ENCODE peak calls at places on chromosomes 13 and 19, in seven cellular contexts. R, D, Q, Y, K, S and U are unnamed samples.

GRCh38 chr19:2315818-2316353 is 7.9 kb upstream of the LINGO3 start:
- DNase-seq in R (peak), D (peak), Q (no peak), Y (peak), K (peak), S (peak), U (no peak)

GRCh38 chr13:27487776-27488175 is 37.4 kb upstream of the MTIF3 start:
- DNase-seq in R (no peak), D (no peak), Q (no peak), Y (no peak), K (no peak), S (no peak), U (no peak)

GRCh38 chr13:85709721-85710120 is 89.5 kb downstream of the SLITRK6 start:
- DNase-seq in R (no peak), D (no peak), Q (no peak), Y (no peak), K (no peak), S (no peak), U (no peak)

GRCh38 chr13:22915442-22916082 is 265.2 kb upstream of the SGCG start:
- DNase-seq in R (no peak), D (no peak), Q (no peak), Y (peak), K (peak), S (peak), U (peak)

GRCh38 chr19:51698296-51698695 is 5.2 kb downstream of the SPACA6 start:
- DNase-seq in R (peak), D (no peak), Q (no peak), Y (no peak), K (no peak), S (no peak), U (no peak)

GRCh38 chr13:101795460-101795859 is 343.0 kb downstream of the ITGBL1 start:
- DNase-seq in R (no peak), D (no peak), Q (no peak), Y (no peak), K (no peak), S (no peak), U (peak)

GRCh38 chr13:94765814-94766213 is 53.5 kb upstream of the SOX21 start:
- DNase-seq in R (no peak), D (no peak), Q (no peak), Y (no peak), K (no peak), S (no peak), U (no peak)

GRCh38 chr13:70407486-70407885 is 299.2 kb upstream of the KLHL1 start:
- DNase-seq in R (no peak), D (no peak), Q (no peak), Y (no peak), K (no peak), S (no peak), U (peak)

GRCh38 chr13:37068962-37069361 is 9.5 kb upstream of the SUPT20H start:
- DNase-seq in R (no peak), D (no peak), Q (no peak), Y (no peak), K (no peak), S (no peak), U (no peak)

GRCh38 chr13:80654638-80655249 is 313.8 kb upstream of the SPRY2 start:
- DNase-seq in R (no peak), D (no peak), Q (no peak), Y (no peak), K (peak), S (no peak), U (peak)

GRCh38 chr13:43786766-43787517 is at the start of gene ENOX1:
- DNase-seq in R (no peak), D (no peak), Q (no peak), Y (peak), K (peak), S (peak), U (peak)

GRCh38 chr13:21671793-21672680 is 1.2 kb downstream of the FGF9 start:
- DNase-seq in R (no peak), D (no peak), Q (no peak), Y (no peak), K (no peak), S (peak), U (no peak)

GRCh38 chr13:101875091-101875490 is 422.6 kb downstream of the ITGBL1 start:
- DNase-seq in R (no peak), D (no peak), Q (no peak), Y (no peak), K (no peak), S (no peak), U (no peak)

GRCh38 chr13:48853381-48854102 is 122.2 kb upstream of the FNDC3A start:
- DNase-seq in R (no peak), D (no peak), Q (no peak), Y (no peak), K (no peak), S (no peak), U (no peak)

GRCh38 chr19:42658148-42658547 is 63.4 kb upstream of the CEACAM8 start:
- DNase-seq in R (no peak), D (no peak), Q (no peak), Y (no peak), K (no peak), S (no peak), U (no peak)

GRCh38 chr13:19601749-19602725 is 31.4 kb upstream of the MPHOSPH8 start:
- DNase-seq in R (no peak), D (no peak), Q (no peak), Y (no peak), K (peak), S (peak), U (peak)

GRCh38 chr13:109610517-109610916 is 175.9 kb downstream of the IRS2 start:
- DNase-seq in R (no peak), D (no peak), Q (no peak), Y (no peak), K (peak), S (peak), U (peak)

GRCh38 chr13:61148211-61148610 is 267.4 kb downstream of the PCDH20 start:
- DNase-seq in R (no peak), D (no peak), Q (no peak), Y (no peak), K (no peak), S (peak), U (no peak)

GRCh38 chr13:50283017-50283416 is 267.8 kb downstream of the KCNRG start:
- DNase-seq in R (no peak), D (no peak), Q (no peak), Y (no peak), K (no peak), S (no peak), U (no peak)

GRCh38 chr13:29111446-29111845 is 291.3 kb downstream of the MTUS2 start:
- DNase-seq in R (no peak), D (no peak), Q (no peak), Y (no peak), K (no peak), S (no peak), U (peak)

GRCh38 chr13:30690282-30691188 is 44.8 kb upstream of the ALOX5AP start:
- DNase-seq in R (peak), D (peak), Q (peak), Y (peak), K (peak), S (no peak), U (peak)
- H3K4me3 ChIP-seq in R (peak), D (peak), Q (peak), Y (peak), K (peak), S (no peak), U (peak)

DNA sequence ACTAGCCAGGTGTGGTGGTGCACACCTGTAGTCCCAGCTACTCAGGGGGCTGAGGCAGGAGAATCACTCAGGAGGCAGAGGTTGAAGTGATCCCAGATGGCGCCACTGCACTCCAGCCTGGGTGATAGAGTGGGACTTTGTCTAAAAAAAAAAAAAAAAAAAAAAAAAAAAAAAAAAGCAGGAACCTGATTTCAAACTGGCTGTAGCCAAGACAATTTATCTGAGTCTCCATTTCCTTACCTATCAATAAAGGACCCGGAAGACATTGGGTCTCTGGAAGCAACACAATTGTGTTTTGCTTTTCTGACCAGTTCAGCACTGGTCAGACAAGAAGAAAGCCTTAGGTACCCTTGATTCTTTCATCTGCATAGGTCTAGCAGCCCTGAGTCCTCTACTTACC is 491.0 kb downstream of the TBC1D4 start:
- DNase-seq in R (no peak), D (no peak), Q (no peak), Y (no peak), K (no peak), S (no peak), U (no peak)
- TF ChIP-seq CTCF in R (no peak), D (no peak), Q (no peak), Y (no peak), K (no peak), S (no peak), U (no peak)

GRCh38 chr19:29946645-29947044 is 4.6 kb downstream of the URI1 start:
- DNase-seq in R (no peak), D (no peak), Q (no peak), Y (no peak), K (no peak), S (no peak), U (no peak)

GRCh38 chr19:29944415-29945012 is 2.5 kb downstream of the URI1 start:
- DNase-seq in R (no peak), D (no peak), Q (no peak), Y (no peak), K (no peak), S (no peak), U (no peak)

GRCh38 chr19:29943615-29944014 is 1.6 kb downstream of the URI1 start:
- DNase-seq in R (no peak), D (no peak), Q (no peak), Y (no peak), K (no peak), S (no peak), U (peak)

GRCh38 chr19:29945433-29945832 is 3.4 kb downstream of the URI1 start:
- DNase-seq in R (no peak), D (no peak), Q (no peak), Y (no peak), K (no peak), S (no peak), U (no peak)

DNA sequence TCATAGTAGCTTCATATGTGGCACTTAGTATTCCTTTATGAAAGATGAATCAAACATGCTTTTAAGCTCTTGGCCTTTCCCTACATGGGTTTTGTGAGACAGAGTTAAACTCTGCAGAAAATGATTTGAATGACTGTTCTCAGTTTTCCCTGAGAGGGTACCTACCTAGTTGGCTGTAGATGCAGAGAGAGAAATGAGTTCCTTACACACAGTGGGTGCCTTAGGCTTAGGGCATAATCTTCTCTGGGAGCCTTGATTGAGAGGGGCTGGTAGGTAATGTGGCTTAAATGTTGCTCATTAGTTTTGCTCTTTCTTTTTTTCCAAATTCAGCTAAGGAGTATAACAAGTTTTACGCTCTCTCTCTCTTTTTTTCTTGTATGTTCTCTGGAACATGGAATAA is 3.0 kb downstream of the URI1 start:
- DNase-seq in R (no peak), D (no peak), Q (no peak), Y (no peak), K (no peak), S (no peak), U (no peak)
- H3K4me3 ChIP-seq in R (no peak), D (no peak), Q (no peak), Y (peak), K (no peak), S (no peak), U (no peak)

DNA sequence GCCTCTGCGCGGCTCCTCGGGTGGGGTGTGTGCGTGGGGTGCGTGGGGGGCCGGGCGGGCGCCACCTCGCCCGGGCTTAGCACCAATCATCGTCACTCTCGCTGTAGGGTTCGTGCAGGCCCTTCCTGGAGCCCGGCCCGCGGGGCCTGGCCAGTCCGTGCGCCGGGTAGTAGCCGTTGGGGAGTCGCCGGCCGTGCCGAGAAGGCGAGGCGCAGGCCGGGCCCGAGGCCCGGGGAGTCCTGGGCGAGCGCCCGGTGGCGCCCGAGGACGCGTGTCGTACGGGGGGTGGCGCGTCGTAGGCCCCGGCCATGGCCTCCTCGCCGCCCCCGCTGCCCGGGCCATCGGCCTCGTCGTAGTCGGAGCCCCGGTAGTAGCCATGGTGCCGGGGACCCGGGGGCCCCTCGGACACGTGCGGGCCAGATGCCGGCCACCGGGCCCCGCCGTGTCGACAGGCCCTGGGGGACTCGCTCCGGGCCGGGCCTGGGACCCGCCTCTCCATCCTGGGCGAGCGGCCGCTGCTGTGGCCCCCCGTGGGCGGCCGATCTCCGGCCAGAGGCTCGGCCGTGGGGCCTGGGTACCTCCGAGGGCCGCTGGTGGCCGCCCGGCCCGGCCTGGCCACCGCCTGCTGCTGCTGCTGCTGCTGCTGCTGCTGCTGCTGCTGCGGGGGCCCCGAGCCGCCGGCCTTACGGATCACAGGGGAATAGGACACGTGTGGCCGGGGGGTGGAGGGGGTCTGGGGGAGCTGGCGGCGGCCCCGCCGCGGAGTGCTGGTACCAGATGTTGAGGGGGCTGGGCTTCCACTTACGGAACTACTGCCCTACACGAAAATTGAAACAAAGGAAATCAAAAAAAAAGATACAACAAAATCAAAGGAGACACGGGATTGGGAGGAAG is 57.3 kb downstream of the IER2 start:
- DNase-seq in R (no peak), D (no peak), Q (no peak), Y (no peak), K (peak), S (peak), U (no peak)
- TF ChIP-seq CTCF in R (no peak), D (no peak), Q (no peak), Y (no peak), K (no peak), S (no peak), U (no peak)

GRCh38 chr13:40439928-40440327 is 226.5 kb downstream of the FOXO1 start:
- DNase-seq in R (peak), D (no peak), Q (no peak), Y (no peak), K (no peak), S (no peak), U (no peak)
- H3K4me3 ChIP-seq in R (no peak), D (no peak), Q (no peak), Y (no peak), K (no peak), S (no peak), U (no peak)

GRCh38 chr13:87671824-87672603 is 843 bp downstream of the SLITRK5 start:
- DNase-seq in R (no peak), D (no peak), Q (no peak), Y (no peak), K (peak), S (peak), U (no peak)
- TF ChIP-seq CTCF in R (no peak), D (no peak), Q (no peak), Y (no peak), K (no peak), S (no peak), U (no peak)

GRCh38 chr19:10680545-10681135 is 20.6 kb upstream of the QTRT1 start:
- DNase-seq in R (no peak), D (no peak), Q (no peak), Y (no peak), K (no peak), S (no peak), U (no peak)
- H3K4me3 ChIP-seq in R (no peak), D (no peak), Q (no peak), Y (no peak), K (no peak), S (no peak), U (no peak)

GRCh38 chr19:13718733-13719132 is 45.6 kb upstream of the MRI1 start:
- DNase-seq in R (no peak), D (no peak), Q (no peak), Y (peak), K (no peak), S (peak), U (peak)
- TF ChIP-seq CTCF in R (peak), D (no peak), Q (peak), Y (peak), K (peak), S (peak), U (peak)

DNA sequence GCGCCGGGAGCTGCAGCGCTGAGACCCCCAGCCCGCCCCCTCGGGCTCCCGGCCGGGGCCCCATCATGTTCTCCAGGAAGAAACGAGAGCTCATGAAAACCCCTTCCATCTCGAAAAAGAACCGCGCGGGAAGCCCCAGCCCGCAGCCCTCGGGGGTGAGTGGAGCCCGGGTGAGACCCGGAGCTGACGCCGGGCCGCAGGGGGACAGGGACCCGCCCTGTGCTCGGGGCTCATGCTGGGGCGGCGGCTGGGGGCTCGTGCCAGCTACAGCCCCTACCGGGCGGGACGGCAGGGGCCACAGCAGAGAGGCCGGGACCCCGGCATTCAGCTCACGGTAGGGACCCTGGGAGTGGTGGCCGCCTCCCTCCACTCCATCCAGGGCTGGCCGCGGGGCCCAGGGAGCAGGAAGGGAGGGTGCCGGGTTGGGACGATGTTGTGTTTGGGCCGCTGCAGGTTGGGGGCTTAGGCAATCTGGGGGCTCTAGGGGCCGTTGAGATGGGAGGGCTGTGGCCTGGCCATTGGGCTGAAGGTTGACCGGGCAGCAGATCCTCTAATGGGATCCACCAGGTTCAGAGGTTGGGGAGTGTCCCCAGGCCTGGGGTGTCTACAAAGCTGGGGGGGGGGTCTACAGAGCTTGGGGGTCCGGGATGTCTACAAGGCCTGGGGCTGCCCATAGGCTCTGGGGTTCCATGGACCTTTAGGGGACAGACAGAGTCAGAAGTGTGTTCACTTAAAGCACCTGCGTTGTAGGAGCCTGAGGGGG is 555 bp downstream of the ARHGAP45 start:
- DNase-seq in R (no peak), D (no peak), Q (no peak), Y (no peak), K (no peak), S (no peak), U (no peak)
- H3K4me3 ChIP-seq in R (peak), D (peak), Q (peak), Y (peak), K (peak), S (peak), U (no peak)

GRCh38 chr13:97223711-97224461 is 1.8 kb downstream of the MBNL2 start:
- DNase-seq in R (peak), D (no peak), Q (peak), Y (peak), K (no peak), S (peak), U (peak)
- TF ChIP-seq CTCF in R (peak), D (no peak), Q (no peak), Y (no peak), K (no peak), S (no peak), U (no peak)